ENCODE peak calls at places on chromosomes 2 and 18, in eight cellular contexts. J, T, B, I, K, M, Z and Q are unnamed samples.

GRCh38 chr2:55592130-55592529 is 25.3 kb downstream of the PPP4R3B start:
- DNase-seq in J (no peak), T (no peak), B (no peak), I (no peak), K (no peak), M (no peak), Z (no peak), Q (no peak)

GRCh38 chr2:147416099-147416498 is 428.7 kb upstream of the ACVR2A start:
- DNase-seq in J (no peak), T (no peak), B (no peak), I (no peak), K (no peak), M (no peak), Z (no peak), Q (no peak)

GRCh38 chr2:109253216-109253615 is 124.2 kb downstream of the SH3RF3 start:
- DNase-seq in J (no peak), T (no peak), B (no peak), I (no peak), K (no peak), M (no peak), Z (no peak), Q (no peak)

GRCh38 chr2:200399046-200399445 is 92.6 kb downstream of the SPATS2L start:
- DNase-seq in J (no peak), T (peak; percentile 57), B (no peak), I (no peak), K (peak; percentile 61), M (no peak), Z (no peak), Q (no peak)

GRCh38 chr2:196322963-196323810 is 151.8 kb upstream of the STK17B start:
- DNase-seq in J (no peak), T (no peak), B (no peak), I (no peak), K (peak; percentile 71), M (no peak), Z (peak; percentile 55), Q (no peak)

GRCh38 chr2:3223080-3223923 is 154.3 kb downstream of the EIPR1 start:
- DNase-seq in J (peak; percentile 61), T (peak; percentile 13), B (no peak), I (peak; percentile 72), K (peak; percentile 63), M (no peak), Z (no peak), Q (peak; percentile 52)

GRCh38 chr18:74141638-74142037 is 6.0 kb downstream of the FBXO15 start:
- DNase-seq in J (no peak), T (no peak), B (no peak), I (no peak), K (no peak), M (no peak), Z (no peak), Q (no peak)

GRCh38 chr2:179686718-179687342 is 174.6 kb downstream of the ZNF385B start:
- DNase-seq in J (no peak), T (no peak), B (no peak), I (no peak), K (no peak), M (no peak), Z (no peak), Q (no peak)

GRCh38 chr18:76886112-76886511 is 63.8 kb downstream of the ZNF236 start:
- DNase-seq in J (no peak), T (no peak), B (no peak), I (no peak), K (no peak), M (no peak), Z (no peak), Q (no peak)

GRCh38 chr18:57469884-57470283 is 34.7 kb downstream of the ONECUT2 start:
- DNase-seq in J (no peak), T (peak; percentile 16), B (no peak), I (no peak), K (no peak), M (no peak), Z (no peak), Q (no peak)

GRCh38 chr2:203492965-203493364 is 42.1 kb downstream of the RAPH1 start:
- DNase-seq in J (no peak), T (no peak), B (no peak), I (no peak), K (peak; percentile 13), M (no peak), Z (no peak), Q (no peak)